ENCODE peak calls at places on chromosome 14, in four cellular contexts. P is GM12878, G is HepG2, N is K562. Q is an unnamed sample.

GRCh38 chr14:90509403-90509802 is 112.6 kb downstream of the CALM1 start:
- DNase-seq in G (no peak), N (no peak), P (no peak), Q (no peak)

GRCh38 chr14:96097752-96098151 is 58.6 kb downstream of the C14orf132 start:
- DNase-seq in N (no peak), G (peak), P (no peak), Q (no peak)

GRCh38 chr14:64447890-64448667 is 17.2 kb upstream of the AKAP5 start:
- DNase-seq in P (no peak), N (no peak), G (no peak), Q (no peak)

GRCh38 chr14:103485504-103485903 is 37.1 kb downstream of the CKB start:
- DNase-seq in P (no peak), N (no peak), G (no peak), Q (no peak)

GRCh38 chr14:93161411-93161940 is 23.2 kb downstream of the MOAP1 start:
- DNase-seq in G (no peak), P (no peak), N (no peak), Q (no peak)

GRCh38 chr14:101480022-101480746 is 81.1 kb upstream of the DIO3 start:
- DNase-seq in P (no peak), G (no peak), N (no peak), Q (no peak)

GRCh38 chr14:84068288-84068687 is 1461.7 kb upstream of the FLRT2 start:
- DNase-seq in P (no peak), G (no peak), N (no peak), Q (no peak)

GRCh38 chr14:22819191-22819988 is 4.2 kb upstream of the SLC7A7 start:
- DNase-seq in G (peak), P (no peak), N (no peak), Q (no peak)

GRCh38 chr14:102873546-102874061 is 48.9 kb upstream of the AMN start:
- DNase-seq in N (no peak), P (no peak), G (peak), Q (no peak)

GRCh38 chr14:38837333-38838048 is 265.5 kb downstream of the SEC23A start:
- DNase-seq in N (no peak), P (no peak), G (no peak), Q (no peak)

GRCh38 chr14:99120147-99121026 is 151.6 kb downstream of the BCL11B start:
- DNase-seq in G (no peak), P (no peak), N (no peak), Q (no peak)

GRCh38 chr14:34012978-34013713 is 62.3 kb upstream of the EGLN3 start:
- DNase-seq in G (no peak), N (no peak), P (peak), Q (no peak)

GRCh38 chr14:53542692-53543091 is 389.6 kb upstream of the DDHD1 start:
- DNase-seq in N (no peak), G (peak), P (no peak), Q (no peak)

GRCh38 chr14:68863610-68864300 is 70.9 kb upstream of the ZFP36L1 start:
- DNase-seq in N (no peak), G (no peak), P (no peak), Q (no peak)

GRCh38 chr14:68860771-68861170 is 67.9 kb upstream of the ZFP36L1 start:
- DNase-seq in P (no peak), N (no peak), G (no peak), Q (no peak)

GRCh38 chr14:68864301-68864810 is 71.5 kb upstream of the ZFP36L1 start:
- DNase-seq in P (no peak), G (no peak), N (no peak), Q (no peak)

GRCh38 chr14:68865542-68865941 is 72.7 kb upstream of the ZFP36L1 start:
- DNase-seq in G (no peak), P (no peak), N (no peak), Q (no peak)

GRCh38 chr14:68862954-68863594 is 70.2 kb upstream of the ZFP36L1 start:
- DNase-seq in N (peak), G (peak), P (peak), Q (peak)
- TF ChIP-seq TARDBP in N (no peak), G (no peak), P (no peak), Q (no peak)

GRCh38 chr14:32694795-32695449 is 243.8 kb upstream of the NPAS3 start:
- DNase-seq in P (no peak), G (no peak), N (no peak), Q (no peak)
- TF ChIP-seq TARDBP in P (no peak), G (no peak), N (no peak), Q (no peak)

GRCh38 chr14:79091381-79091963 is 921.3 kb downstream of the NRXN3 start:
- DNase-seq in N (no peak), G (no peak), P (no peak), Q (no peak)
- TF ChIP-seq TARDBP in N (no peak), G (no peak), P (no peak), Q (no peak)

GRCh38 chr14:94545131-94545841 is 16.0 kb upstream of the SERPINA4 start:
- DNase-seq in N (no peak), G (no peak), P (no peak), Q (no peak)
- TF ChIP-seq TARDBP in N (no peak), G (no peak), P (no peak), Q (no peak)

GRCh38 chr14:37650356-37651037 is 55.1 kb downstream of the TTC6 start:
- DNase-seq in P (no peak), N (no peak), G (peak), Q (no peak)
- TF ChIP-seq TARDBP in P (no peak), N (no peak), G (peak), Q (no peak)

DNA sequence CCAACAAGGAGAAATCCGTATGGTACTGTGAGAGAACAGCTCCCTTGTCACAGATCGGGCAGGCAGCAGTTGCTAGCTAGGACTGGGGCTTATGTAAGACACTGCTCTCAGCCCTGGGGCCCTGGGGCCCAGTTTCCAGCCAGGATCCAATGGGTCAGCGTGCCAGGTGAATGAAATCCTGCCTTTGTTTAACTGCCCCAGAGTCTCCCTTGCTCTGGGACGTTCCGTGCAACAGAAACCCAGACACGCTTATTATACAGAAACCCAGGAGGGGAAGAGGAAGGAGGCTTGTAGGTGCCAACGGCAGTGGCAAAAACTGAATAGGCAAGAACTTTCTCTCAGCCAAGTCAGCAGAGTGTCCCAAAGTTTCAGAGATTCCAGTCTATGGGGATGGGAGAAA is 110.6 kb downstream of the DIO2 start:
- DNase-seq in G (no peak), P (no peak), N (no peak), Q (no peak)
- TF ChIP-seq TARDBP in G (no peak), P (no peak), N (no peak), Q (no peak)